ENCODE peak calls at places on chromosome 6, in seven cellular contexts. A is H1, P is H9, Q is IMR-90, C is mesendoderm, D is neuronal stem cell, G is mesenchymal stem cell. B is an unnamed sample.

GRCh38 chr6:5584072-5584471 is 322.8 kb downstream of the FARS2 start:
- DNase-seq in A (no peak), G (peak), P (no peak), Q (peak), C (no peak), D (no peak), B (no peak)

GRCh38 chr6:150717419-150717818 is 117.7 kb downstream of the PLEKHG1 start:
- DNase-seq in G (no peak), P (peak), A (no peak), D (no peak), Q (no peak), C (peak), B (peak)

GRCh38 chr6:127392301-127392700 is 48.9 kb upstream of the ECHDC1 start:
- DNase-seq in G (no peak), A (no peak), P (no peak), Q (no peak), C (no peak), D (no peak), B (no peak)

GRCh38 chr6:25219147-25219546 is 60.0 kb upstream of the CARMIL1 start:
- DNase-seq in P (no peak), D (no peak), Q (no peak), G (no peak), A (no peak), C (no peak), B (peak)

GRCh38 chr6:122610690-122611455 is 668 bp downstream of the PKIB start:
- DNase-seq in P (peak), C (peak), A (peak), Q (no peak), D (peak), G (peak), B (peak)

GRCh38 chr6:20211037-20211940 is 980 bp downstream of the MBOAT1 start:
- DNase-seq in C (peak), A (no peak), D (no peak), G (no peak), Q (peak), P (peak), B (no peak)

GRCh38 chr6:11139051-11139960 is 27.8 kb upstream of the ERVFRD-1 start:
- DNase-seq in D (no peak), C (peak), G (peak), P (no peak), A (no peak), Q (peak), B (peak)

GRCh38 chr6:168201383-168201782 is 118.2 kb downstream of the DACT2 start:
- DNase-seq in G (no peak), C (peak), A (no peak), Q (no peak), D (no peak), P (peak), B (peak)

GRCh38 chr6:46099952-46100351 is 29.8 kb upstream of the ENPP4 start:
- DNase-seq in A (no peak), G (no peak), D (no peak), Q (no peak), C (no peak), P (no peak), B (no peak)

GRCh38 chr6:118896339-118897136 is 2.6 kb downstream of the ASF1A start:
- DNase-seq in Q (peak), G (peak), D (no peak), A (no peak), C (peak), P (no peak), B (no peak)

GRCh38 chr6:130240232-130240631 is 17.5 kb upstream of the SAMD3 start:
- DNase-seq in G (peak), D (no peak), C (no peak), A (no peak), P (no peak), Q (peak), B (peak)

GRCh38 chr6:41698350-41698781 is 37.0 kb downstream of the TFEB start:
- DNase-seq in P (no peak), G (peak), Q (peak), C (no peak), A (no peak), D (no peak), B (peak)

GRCh38 chr6:138334963-138335362 is 42.7 kb upstream of the SMIM28 start:
- DNase-seq in A (no peak), P (no peak), D (no peak), C (no peak), Q (no peak), G (no peak), B (no peak)

DNA sequence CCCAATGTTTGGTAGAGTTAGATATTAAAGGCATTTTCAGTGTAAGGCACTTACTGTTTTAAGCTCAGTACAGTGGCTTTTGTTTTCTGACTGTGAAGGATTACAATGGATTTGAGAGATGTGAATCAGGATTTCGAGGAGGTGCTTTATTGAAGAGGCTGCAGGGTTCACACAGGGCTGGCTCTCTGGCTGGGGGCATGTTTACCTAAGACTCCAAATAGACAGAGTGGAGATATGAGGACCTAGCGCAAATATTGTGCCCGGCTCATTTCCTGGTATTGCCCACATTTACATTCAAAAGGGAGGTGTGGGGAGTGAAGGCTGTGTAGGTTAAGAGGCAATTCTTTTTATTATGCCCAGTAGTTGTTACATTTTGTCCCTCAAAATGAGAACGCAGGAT is 70.3 kb downstream of the MYB start:
- DNase-seq in G (no peak), P (no peak), Q (no peak), C (peak), D (no peak), A (no peak), B (no peak)
- H3K9ac ChIP-seq in G (no peak), P (no peak), Q (no peak), C (no peak), D (no peak), A (no peak), B (no peak)

GRCh38 chr6:69542494-69542893 is 254.3 kb downstream of the LMBRD1 start:
- DNase-seq in G (no peak), A (no peak), Q (no peak), D (no peak), P (no peak), C (no peak), B (no peak)
- H2BK5ac ChIP-seq in G (no peak), A (no peak), Q (no peak), D (no peak), P (no peak), C (no peak), B (no peak)

DNA sequence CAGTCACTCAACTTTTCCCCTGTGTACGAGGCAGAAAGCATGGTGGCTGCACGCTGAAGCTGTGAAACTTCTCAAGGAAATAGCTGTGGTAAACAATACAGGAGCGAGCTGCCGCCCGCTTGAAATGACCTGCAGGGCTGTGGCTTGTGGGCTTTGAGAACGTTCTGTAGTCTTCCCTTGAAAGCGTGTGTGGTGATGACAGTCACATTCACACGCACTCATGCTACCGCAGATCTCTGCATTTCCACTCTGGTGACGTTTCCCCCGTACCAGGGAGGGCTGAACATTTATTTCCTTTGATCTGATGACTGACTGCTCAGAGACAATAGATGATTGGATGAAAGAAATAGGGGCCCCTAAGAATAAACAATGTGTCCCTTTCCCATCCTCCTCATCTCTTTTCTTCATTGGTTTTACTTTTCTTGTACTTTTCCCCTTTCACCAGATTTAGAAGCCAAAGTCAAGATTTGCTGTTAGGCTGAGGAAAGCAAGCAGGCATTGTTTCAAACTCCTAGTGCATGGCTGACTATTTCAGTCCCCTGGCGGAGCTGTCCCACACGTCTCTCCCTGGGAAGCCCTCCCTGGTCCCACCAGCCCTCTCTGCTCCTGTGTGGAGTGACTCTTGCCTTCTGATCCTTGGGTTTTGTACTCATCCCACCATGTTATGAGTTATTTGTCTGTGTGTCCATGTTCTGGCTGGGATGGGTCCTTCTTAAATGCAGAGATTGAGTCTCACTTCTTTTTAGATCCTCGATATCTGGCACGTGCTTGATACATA is 3.9 kb downstream of the SYTL3 start:
- DNase-seq in A (no peak), P (no peak), G (peak), D (no peak), Q (peak), C (no peak), B (no peak)
- H3K9ac ChIP-seq in A (no peak), P (no peak), G (peak), D (no peak), Q (no peak), C (no peak), B (no peak)

GRCh38 chr6:155528335-155528734 is 72.7 kb upstream of the NOX3 start:
- DNase-seq in G (peak), C (no peak), P (no peak), A (no peak), D (no peak), Q (no peak), B (no peak)
- H2BK5ac ChIP-seq in G (no peak), C (no peak), P (no peak), A (no peak), D (no peak), Q (peak), B (no peak)

GRCh38 chr6:113181164-113181563 is 676.0 kb upstream of the MARCKS start:
- DNase-seq in G (no peak), P (no peak), C (no peak), A (no peak), Q (no peak), D (no peak), B (no peak)

GRCh38 chr6:113185299-113185698 is 671.8 kb upstream of the MARCKS start:
- DNase-seq in P (no peak), C (no peak), G (peak), Q (peak), D (no peak), A (no peak), B (peak)

GRCh38 chr6:113182370-113183141 is 674.6 kb upstream of the MARCKS start:
- DNase-seq in C (peak), Q (peak), D (no peak), P (no peak), G (peak), A (no peak), B (peak)

GRCh38 chr6:113184736-113185135 is 672.4 kb upstream of the MARCKS start:
- DNase-seq in C (no peak), P (no peak), G (no peak), D (no peak), Q (peak), A (no peak), B (no peak)

DNA sequence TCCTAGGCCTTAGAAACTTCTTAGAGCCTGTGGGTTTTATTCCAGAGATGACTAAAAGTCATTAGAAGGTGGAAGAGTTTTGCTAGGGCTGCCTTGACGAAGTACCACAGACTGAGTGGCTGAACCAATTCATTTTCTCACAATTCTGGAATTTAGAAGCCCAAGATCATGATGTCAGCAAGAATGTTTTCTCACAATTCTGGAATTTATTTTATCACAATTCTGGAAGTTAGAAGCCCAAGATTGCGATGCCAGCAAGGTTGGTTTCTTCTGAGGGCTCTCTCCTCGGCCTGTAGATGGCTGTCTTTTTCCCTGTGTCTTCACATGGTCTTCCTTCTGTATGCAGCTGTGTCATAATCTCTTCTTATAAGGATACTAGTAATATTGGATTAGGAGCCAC is 672.9 kb upstream of the MARCKS start:
- DNase-seq in Q (peak), P (no peak), G (peak), C (no peak), A (no peak), D (no peak), B (peak)
- H3K9ac ChIP-seq in Q (no peak), P (no peak), G (peak), C (no peak), A (no peak), D (no peak), B (no peak)

GRCh38 chr6:145310116-145310515 is 425.2 kb downstream of the EPM2A start:
- DNase-seq in P (no peak), D (no peak), G (peak), C (no peak), Q (peak), A (no peak), B (peak)
- H2BK5ac ChIP-seq in P (no peak), D (no peak), G (no peak), C (no peak), Q (peak), A (no peak), B (no peak)